ENCODE peak calls at places on chromosomes 5 and 9, in six cellular contexts. K, F, A, T, V and B are unnamed samples.
A peak's percentile ranks its signal among the peaks of the same experiment; 100 is the strongest.

GRCh38 chr5:40486437-40487270 is 193.1 kb upstream of the PTGER4 start:
- DNase-seq in V (no peak), K (peak; percentile 82), F (no peak), A (no peak), T (no peak), B (no peak)

GRCh38 chr5:78895616-78896015 is 89.5 kb downstream of the ARSB start:
- DNase-seq in F (no peak), A (no peak), T (no peak), V (no peak), K (no peak), B (no peak)

GRCh38 chr9:116491659-116492058 is 195.4 kb upstream of the TRIM32 start:
- DNase-seq in F (no peak), T (no peak), A (no peak), V (no peak), K (no peak), B (no peak)

GRCh38 chr9:16052146-16052545 is 499.3 kb downstream of the CCDC171 start:
- DNase-seq in F (no peak), K (no peak), A (no peak), V (no peak), T (no peak), B (no peak)

GRCh38 chr9:86987900-86988299 is 40.6 kb upstream of the GAS1 start:
- DNase-seq in F (no peak), V (no peak), T (no peak), K (no peak), A (no peak), B (no peak)

GRCh38 chr5:58149345-58149744 is 310.5 kb downstream of the PLK2 start:
- DNase-seq in T (no peak), F (no peak), A (no peak), K (no peak), V (no peak), B (no peak)

GRCh38 chr9:115018547-115019435 is 88.4 kb upstream of the TNFSF8 start:
- DNase-seq in F (no peak), T (no peak), K (no peak), V (no peak), A (no peak), B (no peak)

GRCh38 chr5:157506981-157507780 is 47.2 kb downstream of the NIPAL4 start:
- DNase-seq in V (no peak), K (no peak), T (no peak), F (no peak), A (no peak), B (no peak)

GRCh38 chr9:97935291-97935690 is 2.7 kb downstream of the HEMGN start:
- DNase-seq in F (no peak), A (no peak), T (no peak), V (no peak), K (no peak), B (no peak)

GRCh38 chr9:136968333-136969127 is 8.8 kb upstream of the PTGDS start:
- DNase-seq in F (no peak), V (no peak), T (no peak), A (no peak), K (no peak), B (no peak)

GRCh38 chr9:16119861-16120641 is 567.2 kb downstream of the CCDC171 start:
- DNase-seq in V (no peak), T (no peak), A (no peak), F (no peak), K (no peak), B (no peak)

GRCh38 chr9:20728493-20729220 is 44.6 kb downstream of the FOCAD start:
- DNase-seq in F (no peak), A (no peak), V (no peak), K (no peak), T (no peak), B (no peak)
- TF ChIP-seq POLR2AphosphoS5 in F (no peak), A (no peak), V (no peak), K (no peak), T (no peak), B (no peak)

DNA sequence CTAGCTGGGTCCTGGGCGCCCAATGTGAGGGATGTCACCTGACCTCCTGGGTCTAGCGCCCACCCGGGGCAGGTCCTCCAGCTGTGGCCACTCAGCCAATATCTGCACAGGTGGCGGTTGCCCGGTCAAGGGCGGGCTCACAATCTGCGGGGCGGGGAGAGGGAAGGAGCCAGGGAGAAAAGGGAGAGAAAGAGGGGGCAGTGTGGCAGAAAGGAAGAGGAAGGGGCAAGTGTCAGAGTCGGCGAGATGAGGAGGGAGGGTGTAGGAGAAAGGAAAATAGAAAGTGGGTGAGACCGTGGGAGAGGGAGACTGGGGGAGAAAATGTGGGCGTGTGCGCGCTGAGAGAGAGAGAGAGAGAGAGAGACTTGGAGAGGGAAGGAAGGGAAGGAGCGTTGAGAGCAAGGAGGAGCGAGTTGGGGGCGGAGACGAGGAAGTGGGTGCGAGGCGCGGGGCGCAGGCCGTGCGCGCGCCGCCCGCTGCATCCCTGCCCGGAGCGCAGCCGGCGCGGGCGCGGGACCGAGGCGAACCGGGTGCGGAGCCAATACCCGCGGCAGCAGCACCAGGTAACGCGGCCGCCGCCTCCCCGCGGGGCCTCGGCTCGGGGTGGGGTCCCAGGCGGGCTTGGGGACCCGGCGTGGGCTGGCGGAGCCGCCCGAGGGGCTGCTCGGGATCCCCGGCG is at the start of gene HRH2:
- DNase-seq in T (no peak), A (no peak), V (peak; percentile 71), K (no peak), F (no peak), B (no peak)
- TF ChIP-seq POLR2A in T (no peak), A (no peak), V (no peak), K (no peak), F (no peak), B (no peak)

GRCh38 chr5:151638619-151639018 is 47.5 kb upstream of the FAT2 start:
- DNase-seq in K (no peak), A (no peak), V (no peak), T (no peak), F (no peak), B (no peak)

GRCh38 chr5:151633892-151634291 is 42.8 kb upstream of the FAT2 start:
- DNase-seq in F (no peak), T (no peak), A (no peak), V (no peak), K (no peak), B (no peak)

GRCh38 chr5:151632941-151633340 is 41.8 kb upstream of the FAT2 start:
- DNase-seq in T (no peak), V (no peak), F (no peak), A (no peak), K (no peak), B (no peak)

GRCh38 chr5:151642472-151643140 is 44.1 kb downstream of the SPARC start:
- DNase-seq in K (no peak), V (no peak), F (no peak), A (no peak), T (no peak), B (no peak)

DNA sequence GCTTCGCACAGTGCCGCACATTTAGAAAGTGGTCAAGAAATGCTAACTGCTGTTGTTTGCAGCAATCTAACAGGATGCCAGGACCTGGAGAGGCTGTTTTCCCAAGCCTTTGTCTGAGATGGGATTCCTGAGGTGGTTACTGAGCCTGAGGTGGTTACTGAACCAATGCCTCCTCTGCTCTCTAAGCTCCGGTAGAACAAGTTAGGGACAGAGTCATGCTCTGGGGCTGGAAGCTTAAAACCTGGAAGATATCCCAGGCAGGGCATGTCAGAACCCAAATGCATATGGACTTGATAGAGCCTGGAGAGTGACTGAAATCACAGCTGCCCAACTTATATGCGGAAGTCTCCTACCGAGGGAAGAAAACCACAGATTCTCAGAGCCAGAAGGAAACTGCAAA is 46.5 kb upstream of the FAT2 start:
- DNase-seq in T (no peak), F (no peak), A (no peak), V (no peak), K (no peak), B (no peak)
- TF ChIP-seq TAF1 in T (no peak), F (no peak), A (no peak), V (no peak), K (no peak), B (no peak)

GRCh38 chr5:107670028-107670926 is 460 bp downstream of the EFNA5 start:
- DNase-seq in F (no peak), K (no peak), T (peak; percentile 15), V (peak; percentile 74), A (no peak), B (peak; percentile 12)

GRCh38 chr5:107673106-107673367 is 2.3 kb upstream of the EFNA5 start:
- DNase-seq in A (no peak), V (peak; percentile 49), F (no peak), K (no peak), T (peak; percentile 5), B (no peak)

GRCh38 chr5:107670927-107671741 is at the start of gene EFNA5:
- DNase-seq in V (peak; percentile 76), A (no peak), T (peak; percentile 24), K (no peak), F (no peak), B (peak; percentile 32)

GRCh38 chr5:107672212-107673105 is 1.7 kb upstream of the EFNA5 start:
- DNase-seq in F (peak; percentile 18), T (peak; percentile 31), K (no peak), V (peak; percentile 77), A (peak; percentile 15), B (peak; percentile 31)

GRCh38 chr5:107671742-107672211 is 1.0 kb upstream of the EFNA5 start:
- DNase-seq in F (no peak), T (peak; percentile 4), V (peak; percentile 76), A (no peak), K (no peak), B (peak; percentile 19)
- TF ChIP-seq POLR2AphosphoS5 in F (no peak), T (no peak), V (no peak), A (no peak), K (no peak), B (no peak)

DNA sequence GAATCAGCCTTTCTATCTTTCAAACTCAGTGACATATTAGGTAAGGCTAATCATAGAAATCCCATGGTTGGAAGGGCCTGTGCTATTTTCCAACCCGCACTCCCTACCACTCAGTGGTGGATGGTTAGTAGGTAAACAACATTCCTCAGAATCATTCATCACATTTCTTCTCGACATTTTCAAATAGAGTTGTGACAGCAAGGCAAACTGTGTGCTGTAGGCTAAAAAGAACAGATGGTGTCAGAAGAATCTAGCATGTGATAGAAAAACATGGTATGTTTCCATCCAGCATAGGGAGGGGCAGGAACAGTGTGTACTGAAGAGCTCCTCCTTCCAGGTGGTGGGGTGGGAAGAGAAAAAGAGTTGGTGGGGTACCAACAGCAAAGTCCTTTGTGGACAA is 227.3 kb upstream of the NMUR2 start:
- DNase-seq in T (no peak), F (no peak), A (no peak), K (no peak), V (no peak), B (no peak)
- TF ChIP-seq POLR2A in T (no peak), F (no peak), A (no peak), K (no peak), V (no peak), B (no peak)

DNA sequence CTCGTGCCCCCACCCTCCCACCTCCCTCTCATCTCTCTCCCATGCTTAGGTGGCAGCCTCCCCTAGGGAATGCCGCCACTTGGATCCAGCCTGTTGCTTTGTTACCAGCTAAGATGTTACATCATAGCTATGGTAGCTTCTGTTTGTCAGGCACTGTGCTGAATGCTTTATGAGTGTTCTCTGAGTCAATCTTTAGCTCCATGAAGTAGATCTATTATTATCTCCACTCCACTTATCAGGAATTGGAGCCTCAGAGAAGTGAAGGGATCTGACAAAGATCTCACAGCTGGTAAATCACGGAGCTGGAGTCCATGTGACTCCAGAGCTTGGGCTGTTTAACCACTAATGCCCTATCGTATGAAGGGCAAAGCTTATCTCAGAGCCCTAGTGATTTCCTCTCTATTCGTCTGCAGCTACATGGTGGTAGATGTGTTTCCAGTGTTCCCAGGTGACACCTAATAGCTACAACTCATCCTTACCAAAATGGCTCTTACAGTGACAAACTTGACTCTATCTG is 54.1 kb downstream of the GARNL3 start:
- DNase-seq in F (no peak), T (no peak), V (no peak), K (no peak), A (no peak), B (no peak)
- TF ChIP-seq TAF1 in F (no peak), T (no peak), V (no peak), K (no peak), A (no peak), B (no peak)